ENCODE peak calls at places on chromosome 3, in five cellular contexts. L, N, D, A and T are unnamed samples.

GRCh38 chr3:15097889-15098288 is 1.1 kb downstream of the RBSN start:
- DNase-seq in L (no peak), N (no peak), D (no peak), A (peak; percentile 32), T (peak; percentile 20)

GRCh38 chr3:177615015-177615414 is 417.7 kb upstream of the TBL1XR1 start:
- DNase-seq in L (peak; percentile 82), N (peak; percentile 95), D (peak; percentile 97), A (peak; percentile 81), T (peak; percentile 94)

GRCh38 chr3:132006605-132007204 is 28.1 kb downstream of the CPNE4 start:
- DNase-seq in L (no peak), N (no peak), D (peak; percentile 38), A (peak; percentile 36), T (peak; percentile 27)

GRCh38 chr3:10693457-10693856 is 122.6 kb upstream of the SLC6A11 start:
- DNase-seq in L (no peak), N (no peak), D (peak; percentile 6), A (peak; percentile 9), T (peak; percentile 9)

GRCh38 chr3:152452318-152452717 is 183.6 kb downstream of the MBNL1 start:
- DNase-seq in L (no peak), N (no peak), D (no peak), A (peak; percentile 49), T (no peak)

GRCh38 chr3:53159415-53160135 is 1.4 kb upstream of the PRKCD start:
- DNase-seq in L (no peak), N (no peak), D (peak; percentile 31), A (no peak), T (no peak)

GRCh38 chr3:9253327-9253726 is 3.9 kb upstream of the SRGAP3 start:
- DNase-seq in L (no peak), N (no peak), D (no peak), A (no peak), T (peak; percentile 4)

GRCh38 chr3:5194341-5194740 is 6.8 kb downstream of the EDEM1 start:
- DNase-seq in L (no peak), N (no peak), D (no peak), A (no peak), T (no peak)

GRCh38 chr3:67809370-67809935 is 155.0 kb upstream of the SUCLG2 start:
- DNase-seq in L (no peak), N (no peak), D (no peak), A (no peak), T (no peak)

GRCh38 chr3:45088959-45089358 is 57.2 kb downstream of the CDCP1 start:
- DNase-seq in L (no peak), N (no peak), D (no peak), A (no peak), T (no peak)

GRCh38 chr3:97901327-97902295 is 70.6 kb downstream of the RIOX2 start:
- DNase-seq in L (no peak), N (no peak), D (peak; percentile 11), A (no peak), T (peak; percentile 27)

GRCh38 chr3:46282041-46282440 is 39.8 kb downstream of the CCR3 start:
- DNase-seq in L (no peak), N (no peak), D (no peak), A (no peak), T (no peak)

GRCh38 chr3:193053031-193053430 is 135.4 kb upstream of the MB21D2 start:
- DNase-seq in L (no peak), N (no peak), D (peak; percentile 22), A (no peak), T (peak; percentile 22)

GRCh38 chr3:116256843-116257485 is 188.3 kb downstream of the LSAMP start:
- DNase-seq in L (no peak), N (no peak), D (peak; percentile 60), A (no peak), T (peak; percentile 54)

GRCh38 chr3:13687409-13687989 is 138.6 kb downstream of the FBLN2 start:
- DNase-seq in L (no peak), N (no peak), D (no peak), A (no peak), T (peak; percentile 1)

GRCh38 chr3:47766186-47766585 is 15.5 kb downstream of the SMARCC1 start:
- DNase-seq in L (no peak), N (no peak), D (no peak), A (no peak), T (no peak)

GRCh38 chr3:113697192-113698090 is 999 bp upstream of the USF3 start:
- DNase-seq in L (peak; percentile 6), N (no peak), D (peak; percentile 35), A (peak; percentile 9), T (peak; percentile 63)

GRCh38 chr3:127016461-127016860 is 33.5 kb downstream of the PLXNA1 start:
- DNase-seq in L (no peak), N (no peak), D (no peak), A (no peak), T (no peak)

GRCh38 chr3:96814581-96815567 is at the start of gene EPHA6:
- DNase-seq in L (no peak), N (no peak), D (no peak), A (no peak), T (peak; percentile 3)